ENCODE peak calls at places on chromosomes 4 and X, in ten cellular contexts. N, S, O, P, V, K, T, C, L and D are unnamed samples.

GRCh38 chr4:70225824-70226223 is at the start of gene FDCSP:
- DNase-seq in S (no peak), V (no peak), P (peak; percentile 10), N (no peak), K (no peak), C (no peak), L (no peak), O (no peak), T (no peak), D (no peak)

GRCh38 chrX:17262123-17262522 is 112.9 kb upstream of the NHS start:
- DNase-seq in S (no peak), P (no peak), V (no peak), L (no peak), T (no peak), O (no peak), C (no peak), K (no peak), N (no peak), D (no peak)

GRCh38 chr4:23945521-23946017 is 55.7 kb upstream of the PPARGC1A start:
- DNase-seq in V (no peak), C (peak; percentile 79), N (no peak), L (peak; percentile 49), S (peak; percentile 78), P (peak; percentile 65), O (no peak), K (no peak), T (peak; percentile 53), D (no peak)

GRCh38 chrX:39168609-39169008 is 367.4 kb downstream of the MID1IP1 start:
- DNase-seq in N (no peak), T (no peak), O (no peak), P (no peak), C (no peak), K (no peak), V (no peak), S (no peak), L (no peak), D (no peak)

GRCh38 chrX:29172880-29173279 is 585.6 kb downstream of the IL1RAPL1 start:
- DNase-seq in P (peak; percentile 37), N (no peak), C (peak; percentile 52), T (no peak), V (no peak), S (peak; percentile 68), L (no peak), O (no peak), K (no peak), D (no peak)

GRCh38 chrX:24110049-24110448 is 39.5 kb upstream of the ZFX start:
- DNase-seq in S (no peak), N (no peak), P (no peak), O (no peak), V (no peak), C (no peak), L (no peak), K (peak; percentile 81), T (no peak), D (no peak)

GRCh38 chrX:47239199-47239598 is 6.4 kb downstream of the USP11 start:
- DNase-seq in V (no peak), P (no peak), N (no peak), K (no peak), S (no peak), O (no peak), T (no peak), C (no peak), L (no peak), D (no peak)

GRCh38 chrX:70504772-70505450 is 60.3 kb downstream of the DLG3 start:
- DNase-seq in V (no peak), N (no peak), P (no peak), O (no peak), S (no peak), T (no peak), C (no peak), L (no peak), K (no peak), D (no peak)

GRCh38 chr4:10582059-10582686 is 102.4 kb downstream of the CLNK start:
- DNase-seq in V (peak; percentile 41), T (peak; percentile 37), P (peak; percentile 69), O (peak; percentile 26), L (peak; percentile 42), C (peak; percentile 71), N (no peak), S (peak; percentile 27), K (peak; percentile 56), D (no peak)

GRCh38 chr4:89617256-89617655 is 219.7 kb downstream of the SNCA start:
- DNase-seq in T (no peak), P (no peak), K (no peak), O (no peak), V (no peak), C (peak; percentile 25), N (no peak), L (no peak), S (no peak), D (peak; percentile 22)

GRCh38 chrX:41541381-41541780 is 94.2 kb downstream of the NYX start:
- DNase-seq in C (no peak), N (no peak), S (no peak), O (no peak), V (no peak), K (no peak), P (no peak), L (no peak), T (peak; percentile 38), D (no peak)

GRCh38 chr4:678331-678734 is 4.0 kb downstream of the MYL5 start:
- DNase-seq in T (no peak), O (no peak), S (no peak), P (no peak), L (no peak), V (no peak), K (no peak), C (no peak), N (no peak), D (no peak)

GRCh38 chr4:112753333-112753732 is 116.4 kb downstream of the LARP7 start:
- DNase-seq in N (no peak), O (peak; percentile 32), V (no peak), P (no peak), L (no peak), T (no peak), S (no peak), K (no peak), C (no peak), D (no peak)

GRCh38 chrX:153411255-153411987 is at the start of gene ZFP92:
- DNase-seq in C (no peak), K (no peak), L (peak; percentile 44), T (no peak), O (no peak), S (no peak), P (no peak), N (peak; percentile 0), V (no peak), D (no peak)

GRCh38 chrX:139483721-139484120 is 46.8 kb upstream of the F9 start:
- DNase-seq in L (no peak), V (no peak), N (no peak), S (no peak), O (no peak), P (no peak), K (no peak), C (no peak), T (no peak), D (no peak)